ENCODE peak calls at places on chromosome 14, in eight cellular contexts. One of them, this sample, is unnamed.

GRCh38 chr14:64891839-64892375 is 12.2 kb upstream of the SPTB start:
- DNase-seq in EH: peak
- DNase-seq in HCT116: peak
- DNase-seq in dorsolateral prefrontal cortex: peak
- DNase-seq in stomach: no peak
- DNase-seq in activated T-cell treated with anti-CD3 and anti-CD28 coated beads, Interleukin-2, amount 50 U/mL, for 72 hours: peak
- DNase-seq in pancreas: no peak
- DNase-seq in left ventricle myocardium inferior: no peak
- DNase-seq in this sample: no peak

GRCh38 chr14:36066636-36067035 is 109.9 kb downstream of the PTCSC3 start:
- DNase-seq in EH: peak
- DNase-seq in HCT116: no peak
- DNase-seq in dorsolateral prefrontal cortex: no peak
- DNase-seq in stomach: no peak
- DNase-seq in activated T-cell treated with anti-CD3 and anti-CD28 coated beads, Interleukin-2, amount 50 U/mL, for 72 hours: no peak
- DNase-seq in pancreas: no peak
- DNase-seq in left ventricle myocardium inferior: no peak
- DNase-seq in this sample: no peak

GRCh38 chr14:90521121-90521929 is 124.5 kb downstream of the CALM1 start:
- DNase-seq in EH: peak
- DNase-seq in HCT116: no peak
- DNase-seq in dorsolateral prefrontal cortex: no peak
- DNase-seq in stomach: peak
- DNase-seq in activated T-cell treated with anti-CD3 and anti-CD28 coated beads, Interleukin-2, amount 50 U/mL, for 72 hours: no peak
- DNase-seq in pancreas: no peak
- DNase-seq in left ventricle myocardium inferior: no peak
- DNase-seq in this sample: no peak

GRCh38 chr14:103158688-103159087 is 35.4 kb downstream of the TNFAIP2 start:
- DNase-seq in EH: no peak
- DNase-seq in HCT116: no peak
- DNase-seq in dorsolateral prefrontal cortex: no peak
- DNase-seq in stomach: no peak
- DNase-seq in activated T-cell treated with anti-CD3 and anti-CD28 coated beads, Interleukin-2, amount 50 U/mL, for 72 hours: no peak
- DNase-seq in pancreas: no peak
- DNase-seq in left ventricle myocardium inferior: no peak
- DNase-seq in this sample: no peak

GRCh38 chr14:104134061-104134965 is 4.1 kb upstream of the KIF26A start:
- DNase-seq in EH: no peak
- DNase-seq in HCT116: no peak
- DNase-seq in dorsolateral prefrontal cortex: no peak
- DNase-seq in stomach: no peak
- DNase-seq in activated T-cell treated with anti-CD3 and anti-CD28 coated beads, Interleukin-2, amount 50 U/mL, for 72 hours: no peak
- DNase-seq in pancreas: peak
- DNase-seq in left ventricle myocardium inferior: peak
- DNase-seq in this sample: peak

GRCh38 chr14:70394674-70395073 is 22.2 kb downstream of the SYNJ2BP start:
- DNase-seq in EH: no peak
- DNase-seq in HCT116: no peak
- DNase-seq in dorsolateral prefrontal cortex: no peak
- DNase-seq in stomach: no peak
- DNase-seq in activated T-cell treated with anti-CD3 and anti-CD28 coated beads, Interleukin-2, amount 50 U/mL, for 72 hours: no peak
- DNase-seq in pancreas: no peak
- DNase-seq in left ventricle myocardium inferior: no peak
- DNase-seq in this sample: no peak

GRCh38 chr14:23577004-23577681 is 1.4 kb downstream of the JPH4 start:
- DNase-seq in EH: peak
- DNase-seq in HCT116: no peak
- DNase-seq in dorsolateral prefrontal cortex: peak
- DNase-seq in stomach: peak
- DNase-seq in activated T-cell treated with anti-CD3 and anti-CD28 coated beads, Interleukin-2, amount 50 U/mL, for 72 hours: no peak
- DNase-seq in pancreas: no peak
- DNase-seq in left ventricle myocardium inferior: no peak
- DNase-seq in this sample: no peak

GRCh38 chr14:94836849-94837248 is 66.9 kb upstream of the GSC start:
- DNase-seq in EH: no peak
- DNase-seq in HCT116: no peak
- DNase-seq in dorsolateral prefrontal cortex: no peak
- DNase-seq in stomach: no peak
- DNase-seq in activated T-cell treated with anti-CD3 and anti-CD28 coated beads, Interleukin-2, amount 50 U/mL, for 72 hours: no peak
- DNase-seq in pancreas: no peak
- DNase-seq in left ventricle myocardium inferior: no peak
- DNase-seq in this sample: no peak

GRCh38 chr14:52706286-52706685 is 714 bp upstream of the PSMC6 start:
- DNase-seq in EH: peak
- DNase-seq in HCT116: no peak
- DNase-seq in dorsolateral prefrontal cortex: no peak
- DNase-seq in stomach: no peak
- DNase-seq in activated T-cell treated with anti-CD3 and anti-CD28 coated beads, Interleukin-2, amount 50 U/mL, for 72 hours: peak
- DNase-seq in pancreas: no peak
- DNase-seq in left ventricle myocardium inferior: no peak
- DNase-seq in this sample: no peak

GRCh38 chr14:37584211-37585100 is 10.6 kb downstream of the FOXA1 start:
- DNase-seq in EH: no peak
- DNase-seq in HCT116: no peak
- DNase-seq in dorsolateral prefrontal cortex: no peak
- DNase-seq in stomach: peak
- DNase-seq in activated T-cell treated with anti-CD3 and anti-CD28 coated beads, Interleukin-2, amount 50 U/mL, for 72 hours: no peak
- DNase-seq in pancreas: peak
- DNase-seq in left ventricle myocardium inferior: no peak
- DNase-seq in this sample: peak

GRCh38 chr14:81868172-81868571 is 334.5 kb upstream of the SEL1L start:
- DNase-seq in EH: no peak
- DNase-seq in HCT116: no peak
- DNase-seq in dorsolateral prefrontal cortex: no peak
- DNase-seq in stomach: no peak
- DNase-seq in activated T-cell treated with anti-CD3 and anti-CD28 coated beads, Interleukin-2, amount 50 U/mL, for 72 hours: no peak
- DNase-seq in pancreas: no peak
- DNase-seq in left ventricle myocardium inferior: no peak
- DNase-seq in this sample: no peak

GRCh38 chr14:65072937-65073336 is 29.4 kb downstream of the MAX start:
- DNase-seq in EH: no peak
- DNase-seq in HCT116: no peak
- DNase-seq in dorsolateral prefrontal cortex: no peak
- DNase-seq in stomach: no peak
- DNase-seq in activated T-cell treated with anti-CD3 and anti-CD28 coated beads, Interleukin-2, amount 50 U/mL, for 72 hours: no peak
- DNase-seq in pancreas: no peak
- DNase-seq in left ventricle myocardium inferior: no peak
- DNase-seq in this sample: peak

GRCh38 chr14:100585448-100586152 is 1.6 kb downstream of the BEGAIN start:
- DNase-seq in EH: no peak
- DNase-seq in HCT116: no peak
- DNase-seq in dorsolateral prefrontal cortex: no peak
- DNase-seq in stomach: no peak
- DNase-seq in activated T-cell treated with anti-CD3 and anti-CD28 coated beads, Interleukin-2, amount 50 U/mL, for 72 hours: no peak
- DNase-seq in pancreas: no peak
- DNase-seq in left ventricle myocardium inferior: peak
- DNase-seq in this sample: peak

GRCh38 chr14:72517736-72518135 is 376.2 kb downstream of the DPF3 start:
- DNase-seq in EH: no peak
- DNase-seq in HCT116: no peak
- DNase-seq in dorsolateral prefrontal cortex: no peak
- DNase-seq in stomach: no peak
- DNase-seq in activated T-cell treated with anti-CD3 and anti-CD28 coated beads, Interleukin-2, amount 50 U/mL, for 72 hours: no peak
- DNase-seq in pancreas: no peak
- DNase-seq in left ventricle myocardium inferior: no peak
- DNase-seq in this sample: no peak

GRCh38 chr14:26281280-26281998 is 316.4 kb downstream of the NOVA1 start:
- DNase-seq in EH: peak
- DNase-seq in HCT116: no peak
- DNase-seq in dorsolateral prefrontal cortex: no peak
- DNase-seq in stomach: no peak
- DNase-seq in activated T-cell treated with anti-CD3 and anti-CD28 coated beads, Interleukin-2, amount 50 U/mL, for 72 hours: no peak
- DNase-seq in pancreas: no peak
- DNase-seq in left ventricle myocardium inferior: no peak
- DNase-seq in this sample: no peak

GRCh38 chr14:37638599-37638998 is 43.2 kb downstream of the TTC6 start:
- DNase-seq in EH: no peak
- DNase-seq in HCT116: no peak
- DNase-seq in dorsolateral prefrontal cortex: no peak
- DNase-seq in stomach: no peak
- DNase-seq in activated T-cell treated with anti-CD3 and anti-CD28 coated beads, Interleukin-2, amount 50 U/mL, for 72 hours: no peak
- DNase-seq in pancreas: no peak
- DNase-seq in left ventricle myocardium inferior: no peak
- DNase-seq in this sample: no peak

GRCh38 chr14:49598182-49598478 is 610 bp upstream of the LRR1 start:
- DNase-seq in EH: no peak
- DNase-seq in HCT116: no peak
- DNase-seq in dorsolateral prefrontal cortex: no peak
- DNase-seq in stomach: peak
- DNase-seq in activated T-cell treated with anti-CD3 and anti-CD28 coated beads, Interleukin-2, amount 50 U/mL, for 72 hours: peak
- DNase-seq in pancreas: no peak
- DNase-seq in left ventricle myocardium inferior: no peak
- DNase-seq in this sample: peak

GRCh38 chr14:53146739-53147138 is 6.4 kb downstream of the DDHD1 start:
- DNase-seq in EH: no peak
- DNase-seq in HCT116: no peak
- DNase-seq in dorsolateral prefrontal cortex: no peak
- DNase-seq in stomach: no peak
- DNase-seq in activated T-cell treated with anti-CD3 and anti-CD28 coated beads, Interleukin-2, amount 50 U/mL, for 72 hours: no peak
- DNase-seq in pancreas: no peak
- DNase-seq in left ventricle myocardium inferior: no peak
- DNase-seq in this sample: no peak

GRCh38 chr14:24982472-24983155 is 67.3 kb downstream of the STXBP6 start:
- DNase-seq in EH: peak
- DNase-seq in HCT116: no peak
- DNase-seq in dorsolateral prefrontal cortex: no peak
- DNase-seq in stomach: no peak
- DNase-seq in activated T-cell treated with anti-CD3 and anti-CD28 coated beads, Interleukin-2, amount 50 U/mL, for 72 hours: no peak
- DNase-seq in pancreas: no peak
- DNase-seq in left ventricle myocardium inferior: no peak
- DNase-seq in this sample: no peak

GRCh38 chr14:76919811-76920571 is 93.8 kb downstream of the LRRC74A start:
- DNase-seq in EH: peak
- DNase-seq in HCT116: no peak
- DNase-seq in dorsolateral prefrontal cortex: peak
- DNase-seq in stomach: peak
- DNase-seq in activated T-cell treated with anti-CD3 and anti-CD28 coated beads, Interleukin-2, amount 50 U/mL, for 72 hours: peak
- DNase-seq in pancreas: peak
- DNase-seq in left ventricle myocardium inferior: peak
- DNase-seq in this sample: peak

GRCh38 chr14:46691819-46692218 is 40.2 kb upstream of the RPL10L start:
- DNase-seq in EH: no peak
- DNase-seq in HCT116: no peak
- DNase-seq in dorsolateral prefrontal cortex: no peak
- DNase-seq in stomach: no peak
- DNase-seq in activated T-cell treated with anti-CD3 and anti-CD28 coated beads, Interleukin-2, amount 50 U/mL, for 72 hours: no peak
- DNase-seq in pancreas: no peak
- DNase-seq in left ventricle myocardium inferior: no peak
- DNase-seq in this sample: no peak

GRCh38 chr14:24605435-24606190 is 3.9 kb downstream of the GZMH start:
- DNase-seq in EH: peak
- DNase-seq in HCT116: peak
- DNase-seq in dorsolateral prefrontal cortex: no peak
- DNase-seq in stomach: peak
- DNase-seq in activated T-cell treated with anti-CD3 and anti-CD28 coated beads, Interleukin-2, amount 50 U/mL, for 72 hours: peak
- DNase-seq in pancreas: no peak
- DNase-seq in left ventricle myocardium inferior: no peak
- DNase-seq in this sample: no peak

This sample was measured in mucosa of descending colon.